ENCODE peak calls at places on chromosomes 12 and 14, in six cellular contexts. One of them, this sample, is unnamed.

GRCh38 chr14:57168138-57168695 is 100.5 kb downstream of the EXOC5 start:
- DNase-seq in H1: no peak
- DNase-seq in H9: no peak
- DNase-seq in trophoblast cell: no peak
- DNase-seq in mesenchymal stem cell: no peak
- DNase-seq in neuronal stem cell: no peak
- DNase-seq in this sample: no peak

GRCh38 chr12:98154850-98155249 is 360.5 kb upstream of the TMPO start:
- DNase-seq in H1: peak
- DNase-seq in H9: peak
- DNase-seq in trophoblast cell: peak
- DNase-seq in mesenchymal stem cell: no peak
- DNase-seq in neuronal stem cell: peak
- DNase-seq in this sample: no peak

GRCh38 chr12:104022816-104023215 is 27.2 kb downstream of the GLT8D2 start:
- DNase-seq in H1: no peak
- DNase-seq in H9: no peak
- DNase-seq in trophoblast cell: no peak
- DNase-seq in mesenchymal stem cell: no peak
- DNase-seq in neuronal stem cell: no peak
- DNase-seq in this sample: no peak

GRCh38 chr14:76426161-76426696 is 50.3 kb downstream of the ESRRB start:
- DNase-seq in H1: no peak
- DNase-seq in H9: no peak
- DNase-seq in trophoblast cell: no peak
- DNase-seq in mesenchymal stem cell: no peak
- DNase-seq in neuronal stem cell: no peak
- DNase-seq in this sample: no peak

GRCh38 chr12:13099910-13100609 is 3.4 kb downstream of the GSG1 start:
- DNase-seq in H1: no peak
- DNase-seq in H9: no peak
- DNase-seq in trophoblast cell: peak
- DNase-seq in mesenchymal stem cell: peak
- DNase-seq in neuronal stem cell: no peak
- DNase-seq in this sample: no peak

GRCh38 chr14:37594238-37594915 is 672 bp downstream of the FOXA1 start:
- DNase-seq in H1: no peak
- DNase-seq in H9: peak
- DNase-seq in trophoblast cell: peak
- DNase-seq in mesenchymal stem cell: peak
- DNase-seq in neuronal stem cell: peak
- DNase-seq in this sample: peak

GRCh38 chr12:103858953-103859601 is 18.0 kb upstream of the NT5DC3 start:
- DNase-seq in H1: no peak
- DNase-seq in H9: no peak
- DNase-seq in trophoblast cell: peak
- DNase-seq in mesenchymal stem cell: peak
- DNase-seq in neuronal stem cell: no peak
- DNase-seq in this sample: peak

GRCh38 chr12:19450362-19450761 is 11.1 kb downstream of the AEBP2 start:
- DNase-seq in H1: no peak
- DNase-seq in H9: no peak
- DNase-seq in trophoblast cell: peak
- DNase-seq in mesenchymal stem cell: no peak
- DNase-seq in neuronal stem cell: no peak
- DNase-seq in this sample: no peak

GRCh38 chr14:63045612-63046320 is 508 bp upstream of the KCNH5 start:
- DNase-seq in H1: peak
- DNase-seq in H9: peak
- DNase-seq in trophoblast cell: peak
- DNase-seq in mesenchymal stem cell: peak
- DNase-seq in neuronal stem cell: peak
- DNase-seq in this sample: peak

GRCh38 chr12:127121494-127122070 is 1145.4 kb upstream of the TMEM132C start:
- DNase-seq in H1: no peak
- DNase-seq in H9: no peak
- DNase-seq in trophoblast cell: no peak
- DNase-seq in mesenchymal stem cell: no peak
- DNase-seq in neuronal stem cell: no peak
- DNase-seq in this sample: no peak

GRCh38 chr12:96522283-96522682 is 32.9 kb downstream of the CFAP54 start:
- DNase-seq in H1: no peak
- DNase-seq in H9: peak
- DNase-seq in trophoblast cell: no peak
- DNase-seq in mesenchymal stem cell: no peak
- DNase-seq in neuronal stem cell: peak
- DNase-seq in this sample: no peak

GRCh38 chr12:132429122-132429931 is 60.6 kb upstream of the FBRSL1 start:
- DNase-seq in H1: no peak
- DNase-seq in H9: peak
- DNase-seq in trophoblast cell: no peak
- DNase-seq in mesenchymal stem cell: no peak
- DNase-seq in neuronal stem cell: no peak
- DNase-seq in this sample: no peak

GRCh38 chr14:100365741-100366140 is 42.6 kb downstream of the SLC25A47 start:
- DNase-seq in H1: no peak
- DNase-seq in H9: no peak
- DNase-seq in trophoblast cell: no peak
- DNase-seq in mesenchymal stem cell: no peak
- DNase-seq in neuronal stem cell: no peak
- DNase-seq in this sample: no peak

GRCh38 chr14:100369019-100369418 is 45.9 kb downstream of the SLC25A47 start:
- DNase-seq in H1: no peak
- DNase-seq in H9: no peak
- DNase-seq in trophoblast cell: peak
- DNase-seq in mesenchymal stem cell: no peak
- DNase-seq in neuronal stem cell: no peak
- DNase-seq in this sample: no peak

GRCh38 chr14:100372357-100373048 is 49.4 kb downstream of the SLC25A47 start:
- DNase-seq in H1: no peak
- DNase-seq in H9: peak
- DNase-seq in trophoblast cell: peak
- DNase-seq in mesenchymal stem cell: no peak
- DNase-seq in neuronal stem cell: no peak
- DNase-seq in this sample: no peak

GRCh38 chr14:100371773-100372172 is 48.6 kb downstream of the SLC25A47 start:
- DNase-seq in H1: no peak
- DNase-seq in H9: peak
- DNase-seq in trophoblast cell: peak
- DNase-seq in mesenchymal stem cell: no peak
- DNase-seq in neuronal stem cell: no peak
- DNase-seq in this sample: no peak

GRCh38 chr14:100370003-100370402 is 46.9 kb downstream of the SLC25A47 start:
- DNase-seq in H1: no peak
- DNase-seq in H9: no peak
- DNase-seq in trophoblast cell: no peak
- DNase-seq in mesenchymal stem cell: no peak
- DNase-seq in neuronal stem cell: no peak
- DNase-seq in this sample: no peak
- H4K91ac ChIP-seq in H1: no peak
- H4K91ac ChIP-seq in H9: no peak
- H4K91ac ChIP-seq in trophoblast cell: no peak
- H4K91ac ChIP-seq in mesenchymal stem cell: no peak
- H4K91ac ChIP-seq in neuronal stem cell: no peak
- H4K91ac ChIP-seq in this sample: no peak

GRCh38 chr12:120534703-120535655 is 823 bp downstream of the RNF10 start:
- DNase-seq in H1: no peak
- DNase-seq in H9: peak
- DNase-seq in trophoblast cell: peak
- DNase-seq in mesenchymal stem cell: peak
- DNase-seq in neuronal stem cell: peak
- DNase-seq in this sample: peak

GRCh38 chr12:120532701-120533238 is 1.4 kb upstream of the RNF10 start:
- DNase-seq in H1: no peak
- DNase-seq in H9: no peak
- DNase-seq in trophoblast cell: no peak
- DNase-seq in mesenchymal stem cell: no peak
- DNase-seq in neuronal stem cell: no peak
- DNase-seq in this sample: no peak

GRCh38 chr12:120534203-120534702 is at the start of gene RNF10:
- DNase-seq in H1: peak
- DNase-seq in H9: peak
- DNase-seq in trophoblast cell: peak
- DNase-seq in mesenchymal stem cell: peak
- DNase-seq in neuronal stem cell: peak
- DNase-seq in this sample: peak

GRCh38 chr12:120529641-120530314 is 820 bp upstream of the COQ5 start:
- DNase-seq in H1: no peak
- DNase-seq in H9: peak
- DNase-seq in trophoblast cell: peak
- DNase-seq in mesenchymal stem cell: peak
- DNase-seq in neuronal stem cell: peak
- DNase-seq in this sample: peak

DNA sequence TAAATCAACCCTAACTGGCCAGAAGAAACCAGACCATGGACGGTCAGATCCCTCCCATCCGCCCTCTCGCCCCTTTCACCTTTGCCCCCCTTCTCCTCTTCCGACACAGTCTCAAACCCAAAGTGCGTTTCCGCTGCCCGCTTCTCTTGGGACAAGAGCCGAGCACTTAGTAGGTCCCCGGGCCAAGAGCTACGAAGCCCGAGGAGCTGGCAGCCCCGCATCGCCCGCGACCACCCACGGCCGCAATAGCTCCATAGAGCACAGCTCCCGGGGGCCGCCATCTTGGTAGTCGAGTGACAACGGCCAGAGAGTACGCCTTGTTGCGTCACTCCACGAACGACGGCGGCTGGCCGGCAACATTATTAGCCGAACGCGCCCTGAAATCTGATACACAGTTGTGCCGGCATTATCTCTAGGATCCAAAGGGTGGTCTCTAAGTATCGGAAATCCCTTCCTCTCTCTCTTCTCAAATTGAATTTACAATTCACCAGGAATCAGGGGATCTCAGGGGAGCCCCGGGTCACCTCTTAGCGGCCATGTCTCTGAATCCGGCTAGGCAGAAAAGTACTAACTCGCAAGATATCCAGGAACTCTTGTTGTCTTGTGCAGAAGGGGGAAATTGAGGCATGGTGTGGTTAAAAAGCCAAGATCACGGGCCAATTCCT is at the start of gene COQ5:
- DNase-seq in H1: peak
- DNase-seq in H9: peak
- DNase-seq in trophoblast cell: peak
- DNase-seq in mesenchymal stem cell: peak
- DNase-seq in neuronal stem cell: peak
- DNase-seq in this sample: peak
- H4K8ac ChIP-seq in H1: peak
- H4K8ac ChIP-seq in H9: no peak
- H4K8ac ChIP-seq in trophoblast cell: peak
- H4K8ac ChIP-seq in mesenchymal stem cell: peak
- H4K8ac ChIP-seq in neuronal stem cell: peak
- H4K8ac ChIP-seq in this sample: peak

GRCh38 chr14:54487771-54488170 is 1.0 kb downstream of the GMFB start:
- DNase-seq in H1: no peak
- DNase-seq in H9: no peak
- DNase-seq in trophoblast cell: peak
- DNase-seq in mesenchymal stem cell: peak
- DNase-seq in neuronal stem cell: no peak
- DNase-seq in this sample: peak

GRCh38 chr14:54489731-54490447 is 1.1 kb upstream of the GMFB start:
- DNase-seq in H1: no peak
- DNase-seq in H9: no peak
- DNase-seq in trophoblast cell: peak
- DNase-seq in mesenchymal stem cell: no peak
- DNase-seq in neuronal stem cell: no peak
- DNase-seq in this sample: no peak

GRCh38 chr14:54488318-54488645 is 498 bp downstream of the GMFB start:
- DNase-seq in H1: no peak
- DNase-seq in H9: no peak
- DNase-seq in trophoblast cell: no peak
- DNase-seq in mesenchymal stem cell: no peak
- DNase-seq in neuronal stem cell: no peak
- DNase-seq in this sample: no peak

GRCh38 chr14:54490448-54490805 is 1.6 kb upstream of the GMFB start:
- DNase-seq in H1: no peak
- DNase-seq in H9: no peak
- DNase-seq in trophoblast cell: peak
- DNase-seq in mesenchymal stem cell: no peak
- DNase-seq in neuronal stem cell: no peak
- DNase-seq in this sample: no peak

GRCh38 chr14:54489318-54489683 is 521 bp upstream of the GMFB start:
- DNase-seq in H1: no peak
- DNase-seq in H9: no peak
- DNase-seq in trophoblast cell: no peak
- DNase-seq in mesenchymal stem cell: no peak
- DNase-seq in neuronal stem cell: no peak
- DNase-seq in this sample: no peak
- H4K91ac ChIP-seq in H1: peak
- H4K91ac ChIP-seq in H9: no peak
- H4K91ac ChIP-seq in trophoblast cell: peak
- H4K91ac ChIP-seq in mesenchymal stem cell: peak
- H4K91ac ChIP-seq in neuronal stem cell: no peak
- H4K91ac ChIP-seq in this sample: peak

GRCh38 chr14:54493293-54493692 is 4.5 kb upstream of the GMFB start:
- DNase-seq in H1: peak
- DNase-seq in H9: peak
- DNase-seq in trophoblast cell: no peak
- DNase-seq in mesenchymal stem cell: no peak
- DNase-seq in neuronal stem cell: no peak
- DNase-seq in this sample: no peak

GRCh38 chr14:54483073-54483745 is 5.6 kb downstream of the GMFB start:
- DNase-seq in H1: no peak
- DNase-seq in H9: no peak
- DNase-seq in trophoblast cell: no peak
- DNase-seq in mesenchymal stem cell: no peak
- DNase-seq in neuronal stem cell: no peak
- DNase-seq in this sample: no peak

GRCh38 chr14:54483848-54484247 is 4.9 kb downstream of the GMFB start:
- DNase-seq in H1: no peak
- DNase-seq in H9: no peak
- DNase-seq in trophoblast cell: no peak
- DNase-seq in mesenchymal stem cell: no peak
- DNase-seq in neuronal stem cell: no peak
- DNase-seq in this sample: no peak

GRCh38 chr14:54486685-54487084 is 2.1 kb downstream of the GMFB start:
- DNase-seq in H1: no peak
- DNase-seq in H9: no peak
- DNase-seq in trophoblast cell: no peak
- DNase-seq in mesenchymal stem cell: no peak
- DNase-seq in neuronal stem cell: no peak
- DNase-seq in this sample: no peak

DNA sequence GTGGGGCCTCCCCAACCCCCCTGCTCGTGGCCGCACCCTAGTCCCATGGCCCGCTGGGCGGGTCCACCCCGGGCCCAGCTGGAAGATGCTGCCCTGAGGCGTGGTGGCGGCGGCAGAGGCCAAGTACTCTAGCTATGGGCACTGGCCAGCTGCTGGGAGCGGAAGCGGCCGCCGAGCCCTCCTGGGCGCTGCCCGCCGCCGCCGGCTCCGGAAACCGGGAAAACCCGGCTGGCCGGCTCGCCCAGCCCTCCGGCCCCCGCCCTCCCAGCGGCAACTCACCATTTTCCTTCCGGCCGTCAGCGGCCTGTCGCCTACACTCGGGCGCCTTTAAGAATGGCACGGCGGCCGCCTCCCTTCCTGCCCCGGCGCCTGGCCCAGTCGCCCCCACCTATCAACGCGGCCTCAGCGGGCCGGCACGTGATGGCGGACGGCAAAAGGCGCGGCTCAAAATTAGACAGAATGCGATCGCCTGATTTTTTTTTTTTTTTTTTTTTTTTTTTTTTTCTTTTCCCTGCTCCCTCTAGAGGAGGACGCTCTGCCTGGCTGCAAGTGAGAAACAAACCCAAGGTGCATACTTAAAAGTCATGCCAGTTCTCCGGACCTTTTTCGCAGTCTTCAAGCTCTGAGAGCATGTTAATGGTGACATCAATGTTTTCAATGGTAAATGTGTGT is at the start of gene GMFB:
- DNase-seq in H1: peak
- DNase-seq in H9: peak
- DNase-seq in trophoblast cell: peak
- DNase-seq in mesenchymal stem cell: peak
- DNase-seq in neuronal stem cell: peak
- DNase-seq in this sample: peak
- H4K8ac ChIP-seq in H1: peak
- H4K8ac ChIP-seq in H9: peak
- H4K8ac ChIP-seq in trophoblast cell: peak
- H4K8ac ChIP-seq in mesenchymal stem cell: peak
- H4K8ac ChIP-seq in neuronal stem cell: no peak
- H4K8ac ChIP-seq in this sample: peak

This sample was measured in IMR-90.